ENCODE peak calls at places on chromosomes 16 and 17, in four cellular contexts. One of them, this sample, is unnamed.

GRCh38 chr16:81014672-81015071 is 7.7 kb downstream of the CENPN start:
- DNase-seq in GM23338: no peak
- DNase-seq in cardiac fibroblast: no peak
- DNase-seq in HAP-1: no peak
- DNase-seq in this sample: no peak

GRCh38 chr16:83344014-83344413 is 463.8 kb upstream of the HSBP1 start:
- DNase-seq in GM23338: no peak
- DNase-seq in cardiac fibroblast: peak
- DNase-seq in HAP-1: no peak
- DNase-seq in this sample: no peak

GRCh38 chr16:87809150-87809902 is 43.5 kb upstream of the KLHDC4 start:
- DNase-seq in HAP-1: no peak
- DNase-seq in cardiac fibroblast: no peak
- DNase-seq in GM23338: no peak
- DNase-seq in this sample: no peak

GRCh38 chr16:77618011-77618410 is 104.3 kb upstream of the NUDT7 start:
- DNase-seq in GM23338: no peak
- DNase-seq in HAP-1: no peak
- DNase-seq in cardiac fibroblast: peak
- DNase-seq in this sample: no peak

GRCh38 chr16:85153046-85153445 is 40.8 kb upstream of the CIBAR2 start:
- DNase-seq in GM23338: no peak
- DNase-seq in cardiac fibroblast: no peak
- DNase-seq in HAP-1: no peak
- DNase-seq in this sample: no peak

GRCh38 chr17:80859004-80859941 is 132.4 kb upstream of the CHMP6 start:
- DNase-seq in HAP-1: no peak
- DNase-seq in GM23338: peak
- DNase-seq in cardiac fibroblast: peak
- DNase-seq in this sample: no peak

GRCh38 chr16:64952177-64952576 is 169.7 kb downstream of the CDH11 start:
- DNase-seq in HAP-1: no peak
- DNase-seq in cardiac fibroblast: peak
- DNase-seq in GM23338: no peak
- DNase-seq in this sample: no peak

GRCh38 chr17:78300962-78301820 is 58.7 kb downstream of the SOCS3 start:
- DNase-seq in cardiac fibroblast: peak
- DNase-seq in GM23338: no peak
- DNase-seq in HAP-1: no peak
- DNase-seq in this sample: no peak

GRCh38 chr17:6102615-6103014 is 32.4 kb downstream of the WSCD1 start:
- DNase-seq in cardiac fibroblast: no peak
- DNase-seq in GM23338: no peak
- DNase-seq in HAP-1: no peak
- DNase-seq in this sample: no peak

GRCh38 chr17:27862848-27863247 is 30.3 kb downstream of the LYRM9 start:
- DNase-seq in HAP-1: no peak
- DNase-seq in cardiac fibroblast: no peak
- DNase-seq in GM23338: no peak
- DNase-seq in this sample: no peak

GRCh38 chr17:63519972-63520882 is 2.9 kb upstream of the KCNH6 start:
- DNase-seq in GM23338: peak
- DNase-seq in HAP-1: no peak
- DNase-seq in cardiac fibroblast: no peak
- DNase-seq in this sample: no peak

GRCh38 chr17:65472602-65473001 is 88.8 kb downstream of the AXIN2 start:
- DNase-seq in GM23338: no peak
- DNase-seq in HAP-1: no peak
- DNase-seq in cardiac fibroblast: peak
- DNase-seq in this sample: no peak

GRCh38 chr17:29214215-29215146 is 32.2 kb upstream of the CRYBA1 start:
- DNase-seq in cardiac fibroblast: no peak
- DNase-seq in GM23338: no peak
- DNase-seq in HAP-1: no peak
- DNase-seq in this sample: no peak

GRCh38 chr16:89863741-89864391 is 9.5 kb upstream of the TCF25 start:
- DNase-seq in cardiac fibroblast: peak
- DNase-seq in GM23338: no peak
- DNase-seq in HAP-1: no peak
- DNase-seq in this sample: no peak

GRCh38 chr17:60089097-60089844 is 10.6 kb upstream of the HEATR6 start:
- DNase-seq in HAP-1: no peak
- DNase-seq in cardiac fibroblast: no peak
- DNase-seq in GM23338: no peak
- DNase-seq in this sample: no peak

GRCh38 chr16:86347090-86347489 is 163.2 kb upstream of the FOXF1 start:
- DNase-seq in cardiac fibroblast: peak
- DNase-seq in GM23338: no peak
- DNase-seq in HAP-1: no peak
- DNase-seq in this sample: no peak

GRCh38 chr16:24908716-24909115 is 63.0 kb downstream of the SLC5A11 start:
- DNase-seq in GM23338: no peak
- DNase-seq in HAP-1: no peak
- DNase-seq in cardiac fibroblast: no peak
- DNase-seq in this sample: no peak

GRCh38 chr16:66440970-66441369 is 13.9 kb downstream of the BEAN1 start:
- DNase-seq in HAP-1: no peak
- DNase-seq in cardiac fibroblast: no peak
- DNase-seq in GM23338: no peak
- DNase-seq in this sample: no peak

GRCh38 chr17:50407921-50408320 is 10.6 kb upstream of the LRRC59 start:
- DNase-seq in GM23338: no peak
- DNase-seq in HAP-1: no peak
- DNase-seq in cardiac fibroblast: no peak
- DNase-seq in this sample: no peak

GRCh38 chr16:67923414-67924127 is 8.1 kb downstream of the CTRL start:
- DNase-seq in GM23338: no peak
- DNase-seq in cardiac fibroblast: no peak
- DNase-seq in HAP-1: no peak
- DNase-seq in this sample: no peak

GRCh38 chr16:14125708-14126107 is 54.6 kb downstream of the MRTFB start:
- DNase-seq in HAP-1: no peak
- DNase-seq in GM23338: no peak
- DNase-seq in cardiac fibroblast: no peak
- DNase-seq in this sample: no peak

GRCh38 chr16:59192551-59193199 is 458.6 kb upstream of the GOT2 start:
- DNase-seq in cardiac fibroblast: peak
- DNase-seq in HAP-1: no peak
- DNase-seq in GM23338: peak
- DNase-seq in this sample: no peak

GRCh38 chr17:3602499-3602898 is 6.7 kb downstream of the TRPV1 start:
- DNase-seq in GM23338: peak
- DNase-seq in cardiac fibroblast: peak
- DNase-seq in HAP-1: peak
- DNase-seq in this sample: no peak

GRCh38 chr16:24036614-24037013 is 200.8 kb downstream of the PRKCB start:
- DNase-seq in HAP-1: peak
- DNase-seq in cardiac fibroblast: peak
- DNase-seq in GM23338: peak
- DNase-seq in this sample: no peak

GRCh38 chr16:81444448-81445121 is at the start of gene CMIP:
- DNase-seq in HAP-1: peak
- DNase-seq in cardiac fibroblast: peak
- DNase-seq in GM23338: peak
- DNase-seq in this sample: peak

GRCh38 chr17:50638851-50639767 is 4.4 kb downstream of the ABCC3 start:
- DNase-seq in cardiac fibroblast: peak
- DNase-seq in HAP-1: no peak
- DNase-seq in GM23338: no peak
- DNase-seq in this sample: peak

GRCh38 chr17:33288954-33289353 is 4.1 kb downstream of the ASIC2 start:
- DNase-seq in cardiac fibroblast: no peak
- DNase-seq in GM23338: peak
- DNase-seq in HAP-1: no peak
- DNase-seq in this sample: no peak

GRCh38 chr17:33292981-33293867 is at the start of gene ASIC2:
- DNase-seq in GM23338: peak
- DNase-seq in cardiac fibroblast: peak
- DNase-seq in HAP-1: no peak
- DNase-seq in this sample: no peak

GRCh38 chr17:33290156-33290697 is 2.9 kb downstream of the ASIC2 start:
- DNase-seq in HAP-1: no peak
- DNase-seq in cardiac fibroblast: no peak
- DNase-seq in GM23338: no peak
- DNase-seq in this sample: no peak

GRCh38 chr17:33292184-33292980 is 713 bp downstream of the ASIC2 start:
- DNase-seq in HAP-1: no peak
- DNase-seq in cardiac fibroblast: peak
- DNase-seq in GM23338: peak
- DNase-seq in this sample: no peak

DNA sequence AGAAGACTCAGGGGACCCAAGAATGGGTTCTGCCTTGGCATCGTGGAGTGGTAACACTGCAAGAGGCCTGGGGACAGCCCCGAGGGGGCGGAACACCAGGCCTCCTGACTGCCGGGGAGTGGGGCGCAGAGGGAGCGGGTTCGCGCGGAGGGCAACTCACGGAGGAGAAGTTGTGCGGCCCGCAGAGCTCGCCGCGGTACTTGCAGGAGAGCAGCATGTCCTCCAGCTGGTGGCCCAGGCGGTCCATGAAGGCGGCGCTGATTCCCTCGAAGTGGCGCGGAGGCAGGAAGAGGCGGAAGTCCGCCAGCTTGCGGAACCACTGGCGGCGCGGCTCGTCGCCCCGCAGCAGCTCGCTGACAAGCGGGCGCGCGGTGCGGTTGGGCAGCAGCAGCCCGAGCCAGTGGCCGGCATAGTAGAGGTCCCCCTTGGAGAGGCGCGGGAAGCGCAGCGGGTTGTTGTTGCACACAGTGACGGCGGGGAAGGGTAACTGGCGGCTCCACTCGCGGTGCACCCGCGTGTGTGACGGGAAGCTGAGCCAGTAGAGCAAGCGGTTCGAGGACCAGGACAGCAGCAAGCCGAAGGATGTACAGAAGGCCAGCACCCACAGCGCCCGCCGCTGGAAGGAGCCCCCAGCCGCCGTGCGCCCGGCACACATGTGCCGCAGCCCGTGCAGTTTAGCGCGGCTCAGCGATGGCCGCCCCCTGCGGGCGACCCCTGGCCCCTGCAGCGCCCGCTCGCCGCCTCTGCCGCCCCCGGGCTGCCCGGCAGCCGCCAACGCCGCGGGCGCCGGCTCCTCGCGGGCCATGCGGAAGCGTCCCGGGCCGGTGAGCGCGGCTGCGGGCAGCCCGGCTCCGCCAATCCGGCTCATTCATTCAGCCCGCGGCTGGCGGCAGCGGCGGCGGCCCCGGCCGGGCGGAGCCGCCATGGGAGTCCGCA is 1.6 kb downstream of the ASIC2 start:
- DNase-seq in HAP-1: no peak
- DNase-seq in cardiac fibroblast: peak
- DNase-seq in GM23338: peak
- DNase-seq in this sample: no peak
- H3K4me3 ChIP-seq in HAP-1: no peak
- H3K4me3 ChIP-seq in cardiac fibroblast: peak
- H3K4me3 ChIP-seq in GM23338: peak
- H3K4me3 ChIP-seq in this sample: peak

DNA sequence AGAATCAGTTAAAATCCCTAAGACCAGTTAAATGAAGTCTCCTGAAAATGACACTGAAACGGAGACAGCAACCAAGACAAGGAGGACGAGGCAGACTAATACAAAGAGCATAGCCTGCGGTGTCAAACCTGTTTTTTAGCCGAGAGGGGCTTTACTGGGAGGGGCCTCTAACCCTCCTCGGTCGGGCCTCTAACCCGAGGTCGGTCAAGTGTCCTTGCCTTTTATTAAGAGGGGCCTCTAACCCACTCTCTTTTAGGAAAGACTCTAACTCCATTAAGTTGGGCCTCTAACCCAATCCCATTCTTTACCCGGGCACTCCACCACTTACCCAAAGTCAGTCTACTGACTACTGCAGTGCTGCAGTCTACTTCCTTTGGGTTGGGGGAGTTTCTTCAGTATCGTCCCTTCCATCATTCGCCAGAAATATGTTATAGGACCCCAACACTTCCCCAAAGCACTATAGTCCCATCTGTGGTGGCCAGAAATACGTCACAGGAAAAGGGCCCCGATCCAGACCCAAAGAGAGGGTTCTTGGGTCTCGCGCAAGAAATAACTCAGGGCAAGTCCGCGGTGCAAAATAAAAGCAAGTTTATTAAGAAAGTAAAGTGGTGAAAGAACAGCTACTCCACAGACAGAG is 39.2 kb upstream of the ARL4D start:
- DNase-seq in GM23338: no peak
- DNase-seq in cardiac fibroblast: no peak
- DNase-seq in HAP-1: no peak
- DNase-seq in this sample: no peak
- H3K4me3 ChIP-seq in GM23338: no peak
- H3K4me3 ChIP-seq in cardiac fibroblast: peak
- H3K4me3 ChIP-seq in HAP-1: peak
- H3K4me3 ChIP-seq in this sample: peak

GRCh38 chr17:38673714-38674012 is 1.1 kb downstream of the EPOP start:
- DNase-seq in cardiac fibroblast: no peak
- DNase-seq in GM23338: peak
- DNase-seq in HAP-1: no peak
- DNase-seq in this sample: no peak
- H3K4me3 ChIP-seq in cardiac fibroblast: peak
- H3K4me3 ChIP-seq in GM23338: peak
- H3K4me3 ChIP-seq in HAP-1: peak
- H3K4me3 ChIP-seq in this sample: peak

GRCh38 chr16:73064996-73065349 is 17.0 kb upstream of the ZFHX3 start:
- DNase-seq in GM23338: no peak
- DNase-seq in HAP-1: no peak
- DNase-seq in cardiac fibroblast: no peak
- DNase-seq in this sample: no peak
- H3K4me3 ChIP-seq in GM23338: peak
- H3K4me3 ChIP-seq in HAP-1: no peak
- H3K4me3 ChIP-seq in cardiac fibroblast: peak
- H3K4me3 ChIP-seq in this sample: no peak

GRCh38 chr16:69917739-69918138 is 33.4 kb upstream of the CLEC18A start:
- DNase-seq in GM23338: peak
- DNase-seq in HAP-1: peak
- DNase-seq in cardiac fibroblast: peak
- DNase-seq in this sample: no peak

GRCh38 chr16:69917311-69917710 is 33.8 kb upstream of the CLEC18A start:
- DNase-seq in HAP-1: no peak
- DNase-seq in cardiac fibroblast: no peak
- DNase-seq in GM23338: no peak
- DNase-seq in this sample: no peak

GRCh38 chr16:69921125-69921524 is 30.0 kb upstream of the CLEC18A start:
- DNase-seq in HAP-1: no peak
- DNase-seq in GM23338: no peak
- DNase-seq in cardiac fibroblast: no peak
- DNase-seq in this sample: no peak

GRCh38 chr16:69916445-69916844 is 34.7 kb upstream of the CLEC18A start:
- DNase-seq in GM23338: no peak
- DNase-seq in cardiac fibroblast: no peak
- DNase-seq in HAP-1: no peak
- DNase-seq in this sample: no peak

GRCh38 chr16:69918241-69918640 is 32.9 kb upstream of the CLEC18A start:
- DNase-seq in HAP-1: peak
- DNase-seq in GM23338: no peak
- DNase-seq in cardiac fibroblast: no peak
- DNase-seq in this sample: no peak
- H3K4me3 ChIP-seq in HAP-1: no peak
- H3K4me3 ChIP-seq in GM23338: no peak
- H3K4me3 ChIP-seq in cardiac fibroblast: peak
- H3K4me3 ChIP-seq in this sample: no peak

GRCh38 chr17:30957741-30958140 is 13.1 kb upstream of the RNF135 start:
- DNase-seq in cardiac fibroblast: no peak
- DNase-seq in GM23338: no peak
- DNase-seq in HAP-1: no peak
- DNase-seq in this sample: no peak
- H3K4me3 ChIP-seq in cardiac fibroblast: no peak
- H3K4me3 ChIP-seq in GM23338: no peak
- H3K4me3 ChIP-seq in HAP-1: no peak
- H3K4me3 ChIP-seq in this sample: no peak

GRCh38 chr17:46122486-46122871 is 70.8 kb downstream of the KANSL1 start:
- DNase-seq in cardiac fibroblast: no peak
- DNase-seq in GM23338: no peak
- DNase-seq in HAP-1: no peak
- DNase-seq in this sample: no peak
- H3K4me3 ChIP-seq in cardiac fibroblast: no peak
- H3K4me3 ChIP-seq in GM23338: no peak
- H3K4me3 ChIP-seq in HAP-1: no peak
- H3K4me3 ChIP-seq in this sample: no peak

This sample was measured in esophagus squamous epithelium.